ENCODE peak calls at places on chromosomes 13 and 19, in seven cellular contexts. O, V, J, K, R, C and B are unnamed samples.

GRCh38 chr13:76939215-76939614 is 9.1 kb upstream of the ACOD1 start:
- DNase-seq in O (no peak), V (no peak), J (no peak), K (no peak), R (no peak), C (no peak), B (no peak)

GRCh38 chr19:45331411-45331810 is 8.7 kb upstream of the CKM start:
- DNase-seq in O (peak), V (no peak), J (no peak), K (no peak), R (no peak), C (no peak), B (no peak)

GRCh38 chr19:34109596-34109995 is 62.7 kb upstream of the LSM14A start:
- DNase-seq in O (no peak), V (no peak), J (no peak), K (no peak), R (no peak), C (no peak), B (no peak)

GRCh38 chr13:110156186-110157065 is 150.5 kb downstream of the COL4A1 start:
- DNase-seq in O (no peak), V (no peak), J (no peak), K (no peak), R (peak), C (no peak), B (no peak)

GRCh38 chr13:29118471-29118870 is 298.3 kb downstream of the MTUS2 start:
- DNase-seq in O (no peak), V (no peak), J (no peak), K (no peak), R (no peak), C (no peak), B (no peak)

GRCh38 chr19:4327252-4327876 is 11.3 kb downstream of the STAP2 start:
- DNase-seq in O (peak), V (peak), J (peak), K (peak), R (no peak), C (no peak), B (peak)

GRCh38 chr19:14073925-14074838 is 1.6 kb downstream of the MISP3 start:
- DNase-seq in O (no peak), V (peak), J (no peak), K (peak), R (no peak), C (no peak), B (peak)

GRCh38 chr13:23695711-23696512 is 125.7 kb downstream of the TNFRSF19 start:
- DNase-seq in O (no peak), V (no peak), J (no peak), K (peak), R (no peak), C (no peak), B (peak)

GRCh38 chr13:70457474-70457873 is 349.2 kb upstream of the KLHL1 start:
- DNase-seq in O (no peak), V (no peak), J (no peak), K (no peak), R (no peak), C (peak), B (no peak)

GRCh38 chr13:20407759-20408158 is 117.9 kb downstream of the CRYL1 start:
- DNase-seq in O (peak), V (no peak), J (no peak), K (no peak), R (no peak), C (no peak), B (no peak)

GRCh38 chr13:100694722-100695644 is 20.4 kb upstream of the TMTC4 start:
- DNase-seq in O (peak), V (no peak), J (no peak), K (no peak), R (no peak), C (peak), B (peak)

GRCh38 chr13:60590775-60591174 is 193.8 kb downstream of the TDRD3 start:
- DNase-seq in O (no peak), V (no peak), J (no peak), K (no peak), R (no peak), C (no peak), B (no peak)

GRCh38 chr13:48000559-48001126 is 430 bp downstream of the SUCLA2 start:
- DNase-seq in O (peak), V (no peak), J (no peak), K (no peak), R (no peak), C (no peak), B (peak)

GRCh38 chr13:93751117-93751516 is 524.5 kb downstream of the GPC6 start:
- DNase-seq in O (no peak), V (no peak), J (no peak), K (no peak), R (no peak), C (no peak), B (no peak)

GRCh38 chr19:1618157-1619093 is 13.2 kb upstream of the UQCR11 start:
- DNase-seq in O (peak), V (no peak), J (no peak), K (no peak), R (no peak), C (no peak), B (peak)

GRCh38 chr19:42467437-42467760 is 24.7 kb upstream of the CXCL17 start:
- DNase-seq in O (no peak), V (no peak), J (no peak), K (no peak), R (no peak), C (no peak), B (no peak)

GRCh38 chr13:36124236-36124822 is 6.9 kb downstream of the DCLK1 start:
- DNase-seq in O (no peak), V (no peak), J (peak), K (no peak), R (no peak), C (no peak), B (no peak)

GRCh38 chr13:88068975-88069374 is 397.8 kb downstream of the SLITRK5 start:
- DNase-seq in O (peak), V (no peak), J (no peak), K (no peak), R (no peak), C (no peak), B (no peak)

GRCh38 chr19:4007021-4007835 is at the start of gene PIAS4:
- DNase-seq in O (peak), V (peak), J (peak), K (peak), R (peak), C (peak), B (peak)

GRCh38 chr13:77507931-77508776 is 27.4 kb upstream of the SCEL start:
- DNase-seq in O (peak), V (no peak), J (no peak), K (no peak), R (no peak), C (peak), B (no peak)

GRCh38 chr19:58154287-58154678 is 3.7 kb upstream of the ZNF329 start:
- DNase-seq in O (no peak), V (peak), J (peak), K (no peak), R (peak), C (no peak), B (no peak)

GRCh38 chr13:98741741-98742435 is 10.6 kb downstream of the SLC15A1 start:
- DNase-seq in O (no peak), V (no peak), J (no peak), K (no peak), R (peak), C (no peak), B (no peak)

GRCh38 chr13:44068169-44068568 is 188.5 kb downstream of the LACC1 start:
- DNase-seq in O (no peak), V (no peak), J (no peak), K (no peak), R (no peak), C (no peak), B (no peak)

GRCh38 chr19:49555600-49556411 is 24.6 kb downstream of the NOSIP start:
- DNase-seq in O (peak), V (no peak), J (peak), K (no peak), R (peak), C (no peak), B (peak)

GRCh38 chr19:39937094-39937493 is 2.7 kb upstream of the FCGBP start:
- DNase-seq in O (no peak), V (no peak), J (no peak), K (peak), R (no peak), C (no peak), B (no peak)

GRCh38 chr13:49530452-49530851 is 34.7 kb downstream of the PHF11 start:
- DNase-seq in O (no peak), V (no peak), J (no peak), K (peak), R (no peak), C (no peak), B (no peak)

GRCh38 chr13:21735621-21736401 is 64.9 kb downstream of the FGF9 start:
- DNase-seq in O (no peak), V (no peak), J (peak), K (no peak), R (no peak), C (no peak), B (no peak)